ENCODE peak calls at places on chromosome 6, in five cellular contexts. E, J, S, H and L are unnamed samples. For H3K4me1, the result is how much of the 10 kb centered on the place peaks cover.

GRCh38 chr6:79266051-79266450 is 31.6 kb upstream of the HMGN3 start:
- DNase-seq in E (no peak), J (no peak), S (no peak), H (no peak), L (no peak)

GRCh38 chr6:56528412-56528841 is 114.3 kb downstream of the DST start:
- DNase-seq in E (no peak), J (peak), S (no peak), H (no peak), L (no peak)

GRCh38 chr6:70566751-70567382 is at the start of gene SDHAF4:
- DNase-seq in E (peak), J (peak), S (peak), H (peak), L (peak)

GRCh38 chr6:125507987-125508655 is 206.4 kb upstream of the HDDC2 start:
- DNase-seq in E (peak), J (no peak), S (no peak), H (no peak), L (peak)

GRCh38 chr6:110415297-110415916 is at the start of gene DDO:
- DNase-seq in E (peak), J (peak), S (peak), H (no peak), L (no peak)

GRCh38 chr6:5142131-5142530 is 57.0 kb downstream of the PPP1R3G start:
- DNase-seq in E (no peak), J (no peak), S (no peak), H (no peak), L (no peak)

GRCh38 chr6:64969139-64969538 is 737.9 kb downstream of the EYS start:
- DNase-seq in E (no peak), J (no peak), S (no peak), H (no peak), L (no peak)

GRCh38 chr6:148535976-148536375 is 193.3 kb downstream of the SASH1 start:
- DNase-seq in E (no peak), J (peak), S (no peak), H (no peak), L (no peak)

GRCh38 chr6:169646906-169647567 is 54.8 kb downstream of the WDR27 start:
- DNase-seq in E (no peak), J (no peak), S (no peak), H (no peak), L (no peak)

GRCh38 chr6:124056884-124057283 is 253.2 kb downstream of the NKAIN2 start:
- DNase-seq in E (no peak), J (no peak), S (no peak), H (no peak), L (no peak)

GRCh38 chr6:157393667-157394329 is 12.8 kb downstream of the ZDHHC14 start:
- DNase-seq in E (no peak), J (no peak), S (no peak), H (peak), L (no peak)

GRCh38 chr6:29831776-29832175 is 4.2 kb downstream of the HLA-G start:
- DNase-seq in E (no peak), J (no peak), S (no peak), H (no peak), L (no peak)

GRCh38 chr6:39365281-39366074 is 43.0 kb upstream of the KCNK16 start:
- DNase-seq in E (no peak), J (peak), S (no peak), H (no peak), L (no peak)

GRCh38 chr6:63487123-63487813 is 85.0 kb upstream of the LOC128125822 start:
- DNase-seq in E (no peak), J (no peak), S (peak), H (no peak), L (no peak)

GRCh38 chr6:114040871-114041270 is 69.9 kb upstream of the HDAC2 start:
- DNase-seq in E (no peak), J (peak), S (no peak), H (no peak), L (no peak)

GRCh38 chr6:87606199-87606598 is 16.3 kb downstream of the ORC3 start:
- DNase-seq in E (no peak), J (no peak), S (no peak), H (no peak), L (no peak)

GRCh38 chr6:69796081-69796626 is 656 bp downstream of the LMBRD1 start:
- DNase-seq in E (peak), J (peak), S (peak), H (no peak), L (peak)

GRCh38 chr6:49551126-49551865 is 828 bp downstream of the C6orf141 start:
- DNase-seq in E (no peak), J (no peak), S (peak), H (no peak), L (peak)

GRCh38 chr6:90249458-90249857 is 47.2 kb downstream of the BACH2 start:
- DNase-seq in E (no peak), J (no peak), S (no peak), H (no peak), L (no peak)

GRCh38 chr6:75290558-75290957 is 6.0 kb upstream of the TMEM30A start:
- DNase-seq in E (no peak), J (no peak), S (no peak), H (no peak), L (no peak)

GRCh38 chr6:28090902-28091586 is 10.7 kb downstream of the ZNF165 start:
- DNase-seq in E (no peak), J (no peak), S (no peak), H (no peak), L (no peak)

GRCh38 chr6:33143113-33143760 is 49.0 kb downstream of the COL11A2 start:
- DNase-seq in E (no peak), J (no peak), S (no peak), H (peak), L (no peak)

GRCh38 chr6:144659735-144660246 is 374.7 kb downstream of the UTRN start:
- DNase-seq in E (no peak), J (peak), S (no peak), H (no peak), L (no peak)

GRCh38 chr6:166998256-166999144 is 697 bp upstream of the CEP43 start:
- DNase-seq in E (no peak), J (no peak), S (peak), H (peak), L (peak)

GRCh38 chr6:125524356-125524755 is 222.6 kb upstream of the HDDC2 start:
- DNase-seq in E (no peak), J (no peak), S (no peak), H (no peak), L (no peak)

GRCh38 chr6:34680802-34681515 is 15.6 kb downstream of the ILRUN start:
- DNase-seq in E (no peak), J (peak), S (no peak), H (no peak), L (no peak)

GRCh38 chr6:43635387-43636311 is at the start of gene MAD2L1BP:
- DNase-seq in E (peak), J (peak), S (peak), H (peak), L (peak)

GRCh38 chr6:169971951-169972651 is 220.7 kb downstream of the ERMARD start:
- DNase-seq in E (no peak), J (no peak), S (no peak), H (no peak), L (no peak)

GRCh38 chr6:160919713-160920112 is 71.9 kb upstream of the MAP3K4 start:
- DNase-seq in E (peak), J (peak), S (no peak), H (no peak), L (peak)

GRCh38 chr6:84596488-84596887 is 167.9 kb downstream of the TBX18 start:
- DNase-seq in E (no peak), J (no peak), S (no peak), H (no peak), L (no peak)

GRCh38 chr6:84597238-84597875 is 167.0 kb downstream of the TBX18 start:
- DNase-seq in E (no peak), J (no peak), S (no peak), H (no peak), L (no peak)

GRCh38 chr6:84599991-84600390 is 164.4 kb downstream of the TBX18 start:
- DNase-seq in E (no peak), J (no peak), S (no peak), H (no peak), L (no peak)

GRCh38 chr6:84605308-84605707 is 159.1 kb downstream of the TBX18 start:
- DNase-seq in E (no peak), J (no peak), S (no peak), H (no peak), L (no peak)

DNA sequence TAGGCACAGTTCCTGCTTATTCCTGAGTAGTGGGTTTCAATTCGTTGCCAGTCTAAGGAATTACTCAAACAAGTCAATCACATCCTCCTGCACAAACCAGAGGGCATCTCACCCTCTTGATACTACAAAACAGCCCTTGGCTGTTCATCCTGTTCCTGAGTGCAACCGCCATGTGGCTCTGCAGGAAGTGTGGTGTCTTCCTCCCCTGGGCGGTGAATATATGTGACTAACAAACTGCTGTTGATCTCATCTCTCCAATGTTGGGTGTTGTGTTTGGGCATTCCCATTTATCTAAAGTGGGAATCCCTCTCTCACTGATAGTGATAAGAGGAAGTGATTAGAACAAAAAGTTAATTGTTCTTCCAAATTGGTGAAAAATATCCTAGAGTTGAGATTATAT is 163.0 kb downstream of the TBX18 start:
- DNase-seq in E (no peak), J (no peak), S (no peak), H (no peak), L (no peak)
- H2AFZ ChIP-seq in E (no peak), J (no peak), S (no peak), H (no peak), L (no peak)

DNA sequence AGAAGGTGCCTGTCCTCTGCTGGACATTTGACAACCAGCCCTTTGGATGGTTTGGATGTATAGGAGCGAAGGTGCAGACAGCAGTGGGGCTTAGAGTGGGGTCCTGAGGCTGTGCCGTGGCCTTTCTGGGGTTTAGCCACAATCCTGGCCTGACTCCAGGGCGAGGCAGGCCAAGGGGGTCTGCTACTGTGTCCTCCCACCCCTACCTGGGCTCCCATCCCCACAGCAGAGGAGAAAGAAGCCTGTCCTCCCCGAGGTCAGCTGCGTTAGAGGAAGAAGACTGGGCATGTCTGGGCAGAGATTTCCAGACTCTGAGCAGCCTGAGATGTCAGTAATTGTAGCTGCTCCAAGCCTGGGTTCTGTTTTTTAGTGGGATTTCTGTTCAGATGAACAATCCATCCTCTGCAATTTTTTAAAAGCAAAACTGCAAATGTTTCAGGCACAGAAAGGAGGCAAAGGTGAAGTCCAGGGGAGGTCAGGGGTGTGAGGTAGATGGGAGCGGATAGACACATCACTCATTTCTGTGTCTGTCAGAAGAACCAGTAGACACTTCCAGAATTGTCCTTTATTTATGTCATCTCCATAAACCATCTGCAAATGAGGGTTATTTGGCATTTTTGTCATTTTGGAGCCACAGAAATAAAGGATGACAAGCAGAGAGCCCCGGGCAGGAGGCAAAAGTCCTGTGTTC is 1.3 kb upstream of the CDKN1A start:
- DNase-seq in E (peak), J (peak), S (no peak), H (no peak), L (no peak)
- H3K27ac ChIP-seq in E (peak), J (peak), S (no peak), H (no peak), L (peak)

GRCh38 chr6:108666656-108667260 is 106.0 kb downstream of the FOXO3 start:
- DNase-seq in E (no peak), J (no peak), S (no peak), H (no peak), L (no peak)

GRCh38 chr6:108669673-108670072 is 109.0 kb downstream of the FOXO3 start:
- DNase-seq in E (no peak), J (no peak), S (no peak), H (no peak), L (no peak)

GRCh38 chr6:108671175-108671574 is 110.5 kb downstream of the FOXO3 start:
- DNase-seq in E (no peak), J (no peak), S (no peak), H (no peak), L (no peak)

GRCh38 chr6:108665495-108666196 is 104.9 kb downstream of the FOXO3 start:
- DNase-seq in E (no peak), J (no peak), S (no peak), H (no peak), L (no peak)

DNA sequence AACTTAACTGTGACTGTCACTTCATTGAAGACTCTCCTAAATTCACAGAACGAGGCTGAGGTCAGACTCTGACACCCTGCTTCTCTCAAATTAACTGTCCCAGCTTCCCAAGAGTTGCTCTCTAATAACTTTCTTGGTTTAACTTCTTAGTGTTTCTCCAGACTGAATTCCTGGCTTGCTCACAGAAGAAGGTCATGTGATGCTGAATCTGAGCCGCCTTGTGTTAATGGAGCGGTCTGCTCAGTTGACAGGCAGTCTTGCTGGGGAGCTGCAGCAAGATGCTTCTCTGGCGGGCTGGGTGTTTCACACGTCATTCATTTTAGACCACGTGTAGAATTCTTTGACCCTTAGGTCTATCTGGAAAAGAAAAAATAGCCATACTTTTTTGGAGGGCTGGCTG is 107.3 kb downstream of the FOXO3 start:
- DNase-seq in E (no peak), J (peak), S (no peak), H (no peak), L (peak)
- H3K4me1 ChIP-seq in E (under half), J (under half), S (under half), H (under half), L (under half)

GRCh38 chr6:14951704-14952103 is 294.2 kb upstream of the JARID2 start:
- DNase-seq in E (no peak), J (no peak), S (no peak), H (no peak), L (no peak)
- H2AFZ ChIP-seq in E (no peak), J (no peak), S (no peak), H (no peak), L (no peak)

GRCh38 chr6:106084106-106084963 is 1.8 kb upstream of the PRDM1 start:
- DNase-seq in E (peak), J (peak), S (no peak), H (peak), L (peak)
- H3K27ac ChIP-seq in E (no peak), J (peak), S (peak), H (no peak), L (peak)

DNA sequence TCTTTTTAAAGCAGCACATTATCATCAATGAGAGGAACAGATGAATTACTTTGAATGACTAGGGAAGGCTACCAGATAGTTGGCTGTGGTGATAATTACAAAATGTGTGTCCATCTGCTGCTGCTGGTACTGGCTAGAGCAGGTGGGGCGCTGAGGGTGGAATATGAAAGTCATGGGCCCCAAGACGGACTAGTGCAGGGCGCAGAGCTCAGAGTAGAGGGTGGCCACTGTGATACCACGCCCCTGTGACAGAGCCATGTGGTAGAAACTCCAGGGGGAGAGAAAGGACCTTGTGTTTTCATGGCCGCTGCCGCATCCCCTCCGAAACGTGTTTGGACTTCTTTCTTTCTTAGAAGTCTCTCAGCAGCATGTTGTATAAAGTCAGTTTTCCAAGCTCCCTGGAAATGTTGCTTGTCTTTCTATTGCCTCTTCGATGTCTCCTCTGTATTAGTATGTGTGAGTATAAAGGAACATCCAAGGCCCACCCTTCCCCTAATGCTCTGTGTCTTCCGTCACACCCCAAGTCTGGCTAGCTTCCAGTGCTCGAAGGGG is 88.1 kb downstream of the PPP1R14C start:
- DNase-seq in E (no peak), J (no peak), S (no peak), H (no peak), L (no peak)
- H3K4me1 ChIP-seq in E (under half), J (under half), S (under half), H (under half), L (under half)

GRCh38 chr6:116363759-116364158 is 7.0 kb upstream of the DSE start:
- DNase-seq in E (no peak), J (peak), S (no peak), H (no peak), L (no peak)

GRCh38 chr6:116369540-116370327 is 1.0 kb upstream of the DSE start:
- DNase-seq in E (no peak), J (no peak), S (peak), H (no peak), L (no peak)

GRCh38 chr6:116364361-116364760 is 6.4 kb upstream of the DSE start:
- DNase-seq in E (no peak), J (no peak), S (no peak), H (no peak), L (no peak)

GRCh38 chr6:116365743-116366142 is 5.0 kb upstream of the DSE start:
- DNase-seq in E (no peak), J (no peak), S (no peak), H (no peak), L (no peak)

DNA sequence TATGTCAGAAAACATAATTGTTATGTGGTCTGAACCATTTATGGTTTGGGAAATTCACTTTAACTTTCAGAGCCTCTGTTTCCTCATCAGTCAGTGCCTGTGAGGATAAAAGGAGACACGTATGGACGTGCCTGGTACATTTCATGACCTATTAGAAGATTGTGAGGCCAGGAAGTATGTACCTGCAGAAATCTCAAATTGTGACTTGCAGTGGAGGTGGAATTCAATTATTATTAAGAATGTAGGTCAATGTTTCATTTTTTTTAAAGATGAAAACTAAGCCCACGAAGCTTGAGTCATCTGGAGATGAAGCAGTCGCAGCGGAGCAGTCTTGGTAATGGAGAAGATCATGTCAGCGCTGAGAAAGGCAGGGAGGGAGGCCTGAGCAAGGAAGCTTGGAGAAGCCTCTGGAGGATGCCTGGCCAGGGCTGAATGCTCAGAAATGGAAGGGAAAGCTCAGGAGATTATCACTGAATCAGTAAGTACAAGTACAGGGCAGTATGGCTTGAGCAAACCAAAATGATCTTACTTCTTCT is 3.9 kb upstream of the DSE start:
- DNase-seq in E (no peak), J (no peak), S (no peak), H (no peak), L (no peak)
- H2AFZ ChIP-seq in E (no peak), J (no peak), S (no peak), H (no peak), L (no peak)